ENCODE peak calls at places on chromosomes 1 and 21, in four cellular contexts. S is stimulated activated CD4-positive, alpha-beta T cell treated with anti-CD3 and anti-CD28 coated beads, Interleukin-2, amount 100 ng/mL, for 48 hours; Q is EH; A is fibroblast of mammary gland. N is an unnamed sample.

GRCh38 chr1:215543191-215543606 is 23.9 kb upstream of the KCTD3 start:
- DNase-seq in Q (peak), S (no peak), A (peak), N (peak)

GRCh38 chr1:53685272-53686051 is 53.5 kb downstream of the GLIS1 start:
- DNase-seq in S (no peak), Q (peak), A (no peak), N (peak)

GRCh38 chr1:185934476-185935189 is 200.4 kb downstream of the HMCN1 start:
- DNase-seq in S (no peak), A (peak), Q (peak), N (no peak)

GRCh38 chr1:209873067-209873810 is 45.5 kb downstream of the UTP25 start:
- DNase-seq in A (peak), S (no peak), Q (peak), N (peak)

GRCh38 chr1:172287207-172287606 is 133.3 kb upstream of the C1orf105 start:
- DNase-seq in S (no peak), Q (peak), A (peak), N (peak)

GRCh38 chr21:41090981-41091380 is 77.0 kb upstream of the BACE2 start:
- DNase-seq in S (no peak), Q (no peak), A (no peak), N (no peak)

GRCh38 chr1:205013683-205014367 is 29.2 kb upstream of the CNTN2 start:
- DNase-seq in A (peak), Q (peak), S (no peak), N (no peak)

GRCh38 chr1:26375081-26375480 is 2.5 kb upstream of the ZNF683 start:
- DNase-seq in S (no peak), Q (peak), A (no peak), N (no peak)

GRCh38 chr1:223010552-223011229 is 132.4 kb downstream of the TLR5 start:
- DNase-seq in Q (no peak), A (peak), S (no peak), N (no peak)

GRCh38 chr1:214447557-214447871 is 103.9 kb downstream of the PTPN14 start:
- DNase-seq in S (no peak), A (no peak), Q (peak), N (peak)

GRCh38 chr1:52677407-52677806 is 20.7 kb downstream of the COA7 start:
- DNase-seq in S (no peak), A (no peak), Q (peak), N (no peak)

GRCh38 chr1:51564124-51564523 is 45.1 kb upstream of the EPS15 start:
- DNase-seq in S (no peak), A (peak), Q (peak), N (peak)

GRCh38 chr1:93690341-93690740 is 8.7 kb upstream of the BCAR3 start:
- DNase-seq in S (no peak), A (no peak), Q (no peak), N (no peak)

GRCh38 chr1:229019647-229020281 is 251.1 kb upstream of the RAB4A start:
- DNase-seq in A (no peak), Q (no peak), S (no peak), N (no peak)

GRCh38 chr1:41847733-41848132 is 71.0 kb downstream of the HIVEP3 start:
- DNase-seq in S (no peak), A (no peak), Q (no peak), N (no peak)

N was measured in HCEC 1CT.